ENCODE peak calls at places on chromosomes 7 and 10, in eight cellular contexts. V, P, A, M, O, S, E and Q are unnamed samples.

GRCh38 chr10:88222878-88223277 is 359.5 kb downstream of the PTEN start:
- DNase-seq in V (no peak), O (no peak), S (no peak), A (no peak), E (no peak), M (peak), P (no peak), Q (no peak)

GRCh38 chr7:85285502-85285901 is 98.6 kb upstream of the SEMA3D start:
- DNase-seq in S (no peak), A (peak), P (no peak), E (no peak), V (no peak), O (no peak), M (no peak), Q (no peak)

GRCh38 chr10:98919899-98920298 is 315.8 kb downstream of the HPSE2 start:
- DNase-seq in M (no peak), S (no peak), A (no peak), E (no peak), O (no peak), V (no peak), P (no peak), Q (no peak)

GRCh38 chr7:30920021-30920583 is 8.4 kb downstream of the AQP1 start:
- DNase-seq in O (no peak), M (peak), P (no peak), S (no peak), V (no peak), A (no peak), E (no peak), Q (no peak)

GRCh38 chr7:53900856-53901528 is 641.2 kb upstream of the VSTM2A start:
- DNase-seq in M (no peak), A (no peak), S (no peak), E (no peak), O (no peak), P (no peak), V (no peak), Q (no peak)

GRCh38 chr10:129968020-129968861 is 4.2 kb upstream of the EBF3 start:
- DNase-seq in S (no peak), M (no peak), P (no peak), V (no peak), O (no peak), A (no peak), E (no peak), Q (no peak)

GRCh38 chr7:154581251-154581890 is 421.6 kb downstream of the PAXIP1 start:
- DNase-seq in P (no peak), V (no peak), E (no peak), A (no peak), M (no peak), S (no peak), O (no peak), Q (no peak)

GRCh38 chr7:13104128-13104527 is 416.7 kb downstream of the ARL4A start:
- DNase-seq in M (peak), E (no peak), A (no peak), V (no peak), O (no peak), S (no peak), P (peak), Q (no peak)

GRCh38 chr7:27174077-27175004 is at the start of gene HOXA10:
- DNase-seq in S (no peak), A (peak), M (no peak), P (no peak), O (no peak), E (no peak), V (no peak), Q (peak)

GRCh38 chr7:40586197-40586596 is 451.4 kb downstream of the SUGCT start:
- DNase-seq in V (no peak), P (peak), A (no peak), O (no peak), M (peak), E (no peak), S (no peak), Q (peak)

GRCh38 chr7:155997431-155998327 is 185.4 kb upstream of the SHH start:
- DNase-seq in P (no peak), V (no peak), S (no peak), O (no peak), E (no peak), M (no peak), A (no peak), Q (no peak)

GRCh38 chr10:109912335-109913282 is 10.7 kb downstream of the XPNPEP1 start:
- DNase-seq in E (no peak), O (no peak), S (no peak), P (no peak), A (no peak), V (peak), M (peak), Q (no peak)

GRCh38 chr10:44352316-44353127 is 32.4 kb downstream of the CXCL12 start:
- DNase-seq in P (no peak), E (no peak), A (no peak), O (no peak), V (no peak), M (no peak), S (no peak), Q (no peak)

GRCh38 chr10:70974351-70974901 is 86.1 kb upstream of the PCBD1 start:
- DNase-seq in O (no peak), V (no peak), S (no peak), P (no peak), M (peak), A (no peak), E (no peak), Q (no peak)

GRCh38 chr10:115606081-115606480 is 512.9 kb downstream of the ATRNL1 start:
- DNase-seq in E (no peak), S (no peak), V (no peak), P (no peak), O (no peak), M (no peak), A (no peak), Q (no peak)

GRCh38 chr10:15363031-15363430 is 8.1 kb downstream of the FAM171A1 start:
- DNase-seq in A (no peak), M (no peak), O (no peak), V (no peak), S (no peak), P (no peak), E (no peak), Q (no peak)